ENCODE peak calls at places on chromosome 2, in ten cellular contexts. K is stimulated activated CD4-positive, alpha-beta T cell treated with anti-CD3 and anti-CD28 coated beads, Interleukin-12 subunit alpha, Interleukin-12 subunit beta, amount 100 ng/mL, for 24 hours; J is CD8-positive, alpha-beta memory T cell; S is neuronal stem cell; W is adrenal gland; Y is heart right ventricle; P is iris pigment epithelial cell; D is AG04450; O is mesendoderm; H is stimulated activated CD8-positive, alpha-beta memory T cell treated with anti-CD3 and anti-CD28 coated beads, Interleukin-15, amount 100 ng/mL, for 24 hours. A is an unnamed sample.

GRCh38 chr2:191206613-191207471 is 38.4 kb upstream of the MYO1B start:
- DNase-seq in K (no peak), J (peak; percentile 78), S (no peak), W (no peak), Y (no peak), P (peak; percentile 28), D (no peak), O (no peak), H (no peak), A (no peak)

GRCh38 chr2:148813603-148814065 is 61.4 kb upstream of the KIF5C start:
- DNase-seq in K (peak; percentile 32), J (peak; percentile 90), S (no peak), W (peak; percentile 17), Y (no peak), P (no peak), D (no peak), O (peak; percentile 94), H (peak; percentile 29), A (no peak)

GRCh38 chr2:40886660-40887059 is 434.8 kb upstream of the SLC8A1 start:
- DNase-seq in K (no peak), J (no peak), S (no peak), W (no peak), Y (no peak), P (no peak), D (no peak), O (no peak), H (no peak), A (peak; percentile 21)

GRCh38 chr2:238989484-238989883 is 141.6 kb downstream of the TWIST2 start:
- DNase-seq in K (no peak), J (no peak), S (no peak), W (no peak), Y (no peak), P (no peak), D (no peak), O (no peak), H (no peak), A (no peak)

GRCh38 chr2:134758632-134759031 is 39.8 kb upstream of the TMEM163 start:
- DNase-seq in K (no peak), J (no peak), S (no peak), W (no peak), Y (no peak), P (no peak), D (no peak), O (no peak), H (no peak), A (no peak)

GRCh38 chr2:98009887-98010760 is 14.4 kb upstream of the TMEM131 start:
- DNase-seq in K (no peak), J (no peak), S (no peak), W (no peak), Y (no peak), P (peak; percentile 54), D (no peak), O (no peak), H (no peak), A (no peak)

GRCh38 chr2:98543842-98544241 is 64.5 kb downstream of the COA5 start:
- DNase-seq in K (no peak), J (no peak), S (no peak), W (no peak), Y (no peak), P (no peak), D (no peak), O (no peak), H (no peak), A (no peak)

GRCh38 chr2:25598911-25599310 is 74.5 kb downstream of the DTNB start:
- DNase-seq in K (no peak), J (no peak), S (no peak), W (no peak), Y (no peak), P (no peak), D (no peak), O (no peak), H (no peak), A (peak; percentile 43)

GRCh38 chr2:232361646-232362045 is 16.9 kb upstream of the ALPP start:
- DNase-seq in K (no peak), J (no peak), S (no peak), W (no peak), Y (no peak), P (no peak), D (no peak), O (no peak), H (no peak), A (no peak)

GRCh38 chr2:161273038-161273760 is 35.0 kb upstream of the PSMD14 start:
- DNase-seq in K (no peak), J (no peak), S (peak; percentile 62), W (no peak), Y (peak; percentile 21), P (peak; percentile 70), D (peak; percentile 34), O (peak; percentile 70), H (no peak), A (peak; percentile 49)

GRCh38 chr2:113281920-113282746 is 3.4 kb upstream of the PAX8 start:
- DNase-seq in K (no peak), J (no peak), S (no peak), W (no peak), Y (no peak), P (peak; percentile 23), D (no peak), O (no peak), H (no peak), A (peak; percentile 35)

GRCh38 chr2:70192516-70192915 is 1.7 kb upstream of the C2orf42 start:
- DNase-seq in K (no peak), J (no peak), S (no peak), W (no peak), Y (no peak), P (no peak), D (no peak), O (no peak), H (no peak), A (no peak)

GRCh38 chr2:43484323-43484930 is 111.4 kb downstream of the THADA start:
- DNase-seq in K (no peak), J (no peak), S (peak; percentile 74), W (no peak), Y (peak; percentile 20), P (peak; percentile 85), D (peak; percentile 61), O (peak; percentile 84), H (no peak), A (peak; percentile 77)

GRCh38 chr2:100391735-100392515 is 25.5 kb downstream of the CHST10 start:
- DNase-seq in K (no peak), J (no peak), S (no peak), W (peak; percentile 34), Y (peak; percentile 24), P (no peak), D (no peak), O (no peak), H (no peak), A (no peak)

GRCh38 chr2:239548491-239548890 is 147.7 kb upstream of the HDAC4 start:
- DNase-seq in K (peak; percentile 44), J (peak; percentile 71), S (no peak), W (no peak), Y (no peak), P (no peak), D (no peak), O (no peak), H (peak; percentile 21), A (no peak)

GRCh38 chr2:40164736-40165502 is 287.0 kb downstream of the SLC8A1 start:
- DNase-seq in K (no peak), J (no peak), S (no peak), W (peak; percentile 17), Y (peak; percentile 48), P (no peak), D (no peak), O (no peak), H (no peak), A (no peak)

GRCh38 chr2:85089464-85090072 is 43.6 kb upstream of the TCF7L1 start:
- DNase-seq in K (no peak), J (no peak), S (no peak), W (no peak), Y (no peak), P (no peak), D (no peak), O (no peak), H (no peak), A (no peak)

GRCh38 chr2:130875935-130876334 is 39.2 kb downstream of the ARHGEF4 start:
- DNase-seq in K (no peak), J (no peak), S (no peak), W (no peak), Y (no peak), P (no peak), D (no peak), O (no peak), H (no peak), A (no peak)